ENCODE peak calls at places on chromosome 5, in eight cellular contexts. One of them, this sample, is unnamed. For H3K4me1, the result is how much of the 10 kb centered on the place peaks cover.

GRCh38 chr5:178388381-178389030 is 155.9 kb upstream of the PHYKPL start:
- DNase-seq in tibial nerve: no peak
- DNase-seq in CD8-positive, alpha-beta T cell: no peak
- DNase-seq in mucosa of descending colon: peak
- DNase-seq in stomach: peak
- DNase-seq in transverse colon: peak
- DNase-seq in breast epithelium: no peak
- DNase-seq in kidney: peak
- DNase-seq in this sample: no peak

GRCh38 chr5:157121709-157122108 is 12.9 kb upstream of the HAVCR2 start:
- DNase-seq in kidney: no peak
- DNase-seq in mucosa of descending colon: no peak
- DNase-seq in tibial nerve: no peak
- DNase-seq in stomach: no peak
- DNase-seq in CD8-positive, alpha-beta T cell: no peak
- DNase-seq in transverse colon: no peak
- DNase-seq in breast epithelium: no peak
- DNase-seq in this sample: no peak

GRCh38 chr5:24633705-24634325 is 11.0 kb downstream of the CDH10 start:
- DNase-seq in tibial nerve: no peak
- DNase-seq in kidney: no peak
- DNase-seq in breast epithelium: no peak
- DNase-seq in transverse colon: no peak
- DNase-seq in stomach: no peak
- DNase-seq in mucosa of descending colon: no peak
- DNase-seq in CD8-positive, alpha-beta T cell: no peak
- DNase-seq in this sample: no peak

GRCh38 chr5:65184780-65185179 is 296.9 kb downstream of the ADAMTS6 start:
- DNase-seq in transverse colon: no peak
- DNase-seq in mucosa of descending colon: no peak
- DNase-seq in CD8-positive, alpha-beta T cell: no peak
- DNase-seq in kidney: no peak
- DNase-seq in stomach: no peak
- DNase-seq in tibial nerve: no peak
- DNase-seq in breast epithelium: no peak
- DNase-seq in this sample: no peak

GRCh38 chr5:84218546-84218945 is 166.1 kb downstream of the EDIL3 start:
- DNase-seq in transverse colon: no peak
- DNase-seq in kidney: no peak
- DNase-seq in tibial nerve: no peak
- DNase-seq in breast epithelium: no peak
- DNase-seq in mucosa of descending colon: no peak
- DNase-seq in stomach: no peak
- DNase-seq in CD8-positive, alpha-beta T cell: no peak
- DNase-seq in this sample: no peak

GRCh38 chr5:34490501-34491250 is 165.5 kb upstream of the RAI14 start:
- DNase-seq in mucosa of descending colon: no peak
- DNase-seq in CD8-positive, alpha-beta T cell: no peak
- DNase-seq in stomach: no peak
- DNase-seq in tibial nerve: no peak
- DNase-seq in transverse colon: no peak
- DNase-seq in breast epithelium: no peak
- DNase-seq in kidney: no peak
- DNase-seq in this sample: no peak

GRCh38 chr5:142798099-142798768 is 28.1 kb downstream of the ARHGAP26 start:
- DNase-seq in kidney: no peak
- DNase-seq in stomach: no peak
- DNase-seq in tibial nerve: no peak
- DNase-seq in transverse colon: no peak
- DNase-seq in mucosa of descending colon: no peak
- DNase-seq in breast epithelium: no peak
- DNase-seq in CD8-positive, alpha-beta T cell: no peak
- DNase-seq in this sample: no peak

GRCh38 chr5:67266654-67267350 is 70.2 kb upstream of the CD180 start:
- DNase-seq in breast epithelium: no peak
- DNase-seq in transverse colon: no peak
- DNase-seq in tibial nerve: no peak
- DNase-seq in kidney: no peak
- DNase-seq in mucosa of descending colon: no peak
- DNase-seq in stomach: no peak
- DNase-seq in CD8-positive, alpha-beta T cell: no peak
- DNase-seq in this sample: no peak

GRCh38 chr5:178297751-178298150 is 65.1 kb upstream of the PHYKPL start:
- DNase-seq in tibial nerve: no peak
- DNase-seq in mucosa of descending colon: no peak
- DNase-seq in stomach: no peak
- DNase-seq in breast epithelium: no peak
- DNase-seq in CD8-positive, alpha-beta T cell: no peak
- DNase-seq in kidney: peak
- DNase-seq in transverse colon: no peak
- DNase-seq in this sample: peak

GRCh38 chr5:115888027-115888426 is 46.3 kb downstream of the AP3S1 start:
- DNase-seq in transverse colon: no peak
- DNase-seq in stomach: no peak
- DNase-seq in tibial nerve: no peak
- DNase-seq in kidney: no peak
- DNase-seq in CD8-positive, alpha-beta T cell: no peak
- DNase-seq in breast epithelium: no peak
- DNase-seq in mucosa of descending colon: no peak
- DNase-seq in this sample: no peak

GRCh38 chr5:150034677-150035076 is 34.1 kb downstream of the HMGXB3 start:
- DNase-seq in stomach: no peak
- DNase-seq in mucosa of descending colon: no peak
- DNase-seq in breast epithelium: no peak
- DNase-seq in CD8-positive, alpha-beta T cell: no peak
- DNase-seq in tibial nerve: no peak
- DNase-seq in transverse colon: no peak
- DNase-seq in kidney: no peak
- DNase-seq in this sample: no peak

GRCh38 chr5:125180222-125180621 is 433.8 kb upstream of the ZNF608 start:
- DNase-seq in CD8-positive, alpha-beta T cell: no peak
- DNase-seq in tibial nerve: no peak
- DNase-seq in mucosa of descending colon: no peak
- DNase-seq in transverse colon: no peak
- DNase-seq in kidney: no peak
- DNase-seq in stomach: no peak
- DNase-seq in breast epithelium: no peak
- DNase-seq in this sample: no peak

GRCh38 chr5:80122599-80122998 is 87.5 kb downstream of the THBS4 start:
- DNase-seq in kidney: no peak
- DNase-seq in breast epithelium: no peak
- DNase-seq in stomach: no peak
- DNase-seq in CD8-positive, alpha-beta T cell: no peak
- DNase-seq in tibial nerve: no peak
- DNase-seq in mucosa of descending colon: no peak
- DNase-seq in transverse colon: no peak
- DNase-seq in this sample: no peak

GRCh38 chr5:93088566-93088965 is 492.5 kb downstream of the NR2F1-AS1 start:
- DNase-seq in stomach: no peak
- DNase-seq in CD8-positive, alpha-beta T cell: no peak
- DNase-seq in tibial nerve: no peak
- DNase-seq in mucosa of descending colon: no peak
- DNase-seq in transverse colon: no peak
- DNase-seq in kidney: no peak
- DNase-seq in breast epithelium: no peak
- DNase-seq in this sample: no peak

GRCh38 chr5:179166886-179167841 is 107.0 kb downstream of the ZNF354C start:
- DNase-seq in stomach: peak
- DNase-seq in kidney: peak
- DNase-seq in tibial nerve: no peak
- DNase-seq in transverse colon: peak
- DNase-seq in mucosa of descending colon: no peak
- DNase-seq in breast epithelium: no peak
- DNase-seq in CD8-positive, alpha-beta T cell: peak
- DNase-seq in this sample: peak

GRCh38 chr5:111408817-111409216 is 103.5 kb downstream of the STARD4 start:
- DNase-seq in kidney: no peak
- DNase-seq in transverse colon: no peak
- DNase-seq in CD8-positive, alpha-beta T cell: no peak
- DNase-seq in breast epithelium: no peak
- DNase-seq in stomach: no peak
- DNase-seq in tibial nerve: no peak
- DNase-seq in mucosa of descending colon: no peak
- DNase-seq in this sample: no peak

GRCh38 chr5:122985954-122986721 is 50.4 kb downstream of the PPIC start:
- DNase-seq in stomach: no peak
- DNase-seq in transverse colon: no peak
- DNase-seq in kidney: no peak
- DNase-seq in CD8-positive, alpha-beta T cell: no peak
- DNase-seq in tibial nerve: no peak
- DNase-seq in mucosa of descending colon: no peak
- DNase-seq in breast epithelium: no peak
- DNase-seq in this sample: no peak

GRCh38 chr5:95382843-95383242 is 8.3 kb upstream of the FAM81B start:
- DNase-seq in CD8-positive, alpha-beta T cell: no peak
- DNase-seq in breast epithelium: no peak
- DNase-seq in mucosa of descending colon: no peak
- DNase-seq in kidney: no peak
- DNase-seq in transverse colon: no peak
- DNase-seq in stomach: no peak
- DNase-seq in tibial nerve: no peak
- DNase-seq in this sample: no peak

DNA sequence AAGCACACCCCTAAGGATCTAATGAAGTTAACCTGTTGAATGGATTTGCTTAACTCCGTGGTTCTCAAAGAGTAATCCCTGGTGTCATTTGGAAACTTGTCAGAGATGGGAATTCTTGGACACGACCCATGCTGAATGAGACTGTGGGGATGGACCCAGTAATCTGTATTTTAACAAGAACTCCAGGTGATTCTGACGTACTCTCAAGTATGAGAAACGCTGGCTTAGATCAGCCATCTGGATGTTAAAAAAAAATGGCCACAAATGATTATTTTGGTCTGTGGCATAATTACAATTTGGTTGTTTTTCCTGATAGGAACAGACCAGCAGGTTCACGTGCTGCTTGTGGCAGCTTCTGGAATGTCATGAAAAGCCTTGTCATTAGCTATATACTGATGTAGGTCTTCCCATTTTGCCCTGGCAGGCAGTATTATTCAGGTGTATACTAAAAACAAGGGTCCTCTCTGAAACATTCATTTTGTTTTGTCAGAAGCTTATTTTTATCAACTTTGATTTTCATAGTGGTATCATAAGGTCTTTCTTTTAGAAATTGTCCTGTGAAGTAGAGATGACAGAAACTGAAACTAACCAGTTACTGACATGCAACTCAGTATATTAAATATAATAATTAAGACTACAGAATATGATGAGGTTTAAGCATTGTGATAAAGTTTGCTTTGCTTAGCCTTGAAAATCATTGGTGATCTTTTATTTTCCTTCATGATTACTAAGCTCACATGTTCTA is 15.4 kb downstream of the CPEB4 start:
- DNase-seq in mucosa of descending colon: no peak
- DNase-seq in kidney: no peak
- DNase-seq in CD8-positive, alpha-beta T cell: no peak
- DNase-seq in transverse colon: no peak
- DNase-seq in tibial nerve: no peak
- DNase-seq in breast epithelium: no peak
- DNase-seq in stomach: no peak
- DNase-seq in this sample: no peak
- H3K4me1 ChIP-seq in mucosa of descending colon: under half
- H3K4me1 ChIP-seq in kidney: under half
- H3K4me1 ChIP-seq in CD8-positive, alpha-beta T cell: under half
- H3K4me1 ChIP-seq in transverse colon: under half
- H3K4me1 ChIP-seq in tibial nerve: half or more
- H3K4me1 ChIP-seq in breast epithelium: under half
- H3K4me1 ChIP-seq in stomach: under half
- H3K4me1 ChIP-seq in this sample: half or more

GRCh38 chr5:33381243-33381642 is 59.5 kb upstream of the TARS1 start:
- DNase-seq in mucosa of descending colon: no peak
- DNase-seq in kidney: no peak
- DNase-seq in CD8-positive, alpha-beta T cell: no peak
- DNase-seq in stomach: no peak
- DNase-seq in tibial nerve: no peak
- DNase-seq in transverse colon: no peak
- DNase-seq in breast epithelium: no peak
- DNase-seq in this sample: no peak

GRCh38 chr5:33375900-33376299 is 64.9 kb upstream of the TARS1 start:
- DNase-seq in breast epithelium: no peak
- DNase-seq in stomach: no peak
- DNase-seq in transverse colon: no peak
- DNase-seq in mucosa of descending colon: no peak
- DNase-seq in kidney: no peak
- DNase-seq in tibial nerve: no peak
- DNase-seq in CD8-positive, alpha-beta T cell: no peak
- DNase-seq in this sample: no peak

DNA sequence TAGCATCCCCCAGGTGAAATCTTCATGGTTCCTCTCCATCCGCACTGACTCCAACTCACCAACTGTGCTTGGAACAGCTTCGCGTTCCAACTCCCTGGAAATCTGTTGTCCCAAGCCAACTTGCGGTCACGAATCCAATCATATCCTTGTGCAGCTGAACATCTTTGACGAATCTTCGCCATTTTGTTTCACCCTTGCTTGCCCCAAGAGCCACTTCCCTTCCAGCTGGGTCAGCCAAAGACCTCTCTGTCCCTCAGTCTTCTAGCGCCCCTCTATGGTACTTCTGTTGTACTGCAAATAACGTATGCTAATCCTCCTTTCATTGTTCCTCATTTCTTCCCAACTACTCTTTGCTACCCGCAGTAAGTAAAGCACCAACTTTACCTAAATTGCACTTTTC is 61.0 kb upstream of the TARS1 start:
- DNase-seq in kidney: no peak
- DNase-seq in stomach: no peak
- DNase-seq in tibial nerve: no peak
- DNase-seq in CD8-positive, alpha-beta T cell: no peak
- DNase-seq in breast epithelium: no peak
- DNase-seq in mucosa of descending colon: no peak
- DNase-seq in transverse colon: no peak
- DNase-seq in this sample: no peak
- TF ChIP-seq CTCF in kidney: peak
- TF ChIP-seq CTCF in stomach: no peak
- TF ChIP-seq CTCF in tibial nerve: peak
- TF ChIP-seq CTCF in CD8-positive, alpha-beta T cell: no peak
- TF ChIP-seq CTCF in breast epithelium: no peak
- TF ChIP-seq CTCF in mucosa of descending colon: no peak
- TF ChIP-seq CTCF in transverse colon: peak
- TF ChIP-seq CTCF in this sample: peak

GRCh38 chr5:159041754-159042153 is 58.0 kb downstream of the EBF1 start:
- DNase-seq in stomach: no peak
- DNase-seq in tibial nerve: no peak
- DNase-seq in kidney: no peak
- DNase-seq in mucosa of descending colon: no peak
- DNase-seq in CD8-positive, alpha-beta T cell: no peak
- DNase-seq in transverse colon: no peak
- DNase-seq in breast epithelium: no peak
- DNase-seq in this sample: no peak
- H3K4me1 ChIP-seq in stomach: under half
- H3K4me1 ChIP-seq in tibial nerve: under half
- H3K4me1 ChIP-seq in kidney: under half
- H3K4me1 ChIP-seq in mucosa of descending colon: under half
- H3K4me1 ChIP-seq in CD8-positive, alpha-beta T cell: under half
- H3K4me1 ChIP-seq in transverse colon: under half
- H3K4me1 ChIP-seq in breast epithelium: under half
- H3K4me1 ChIP-seq in this sample: under half

DNA sequence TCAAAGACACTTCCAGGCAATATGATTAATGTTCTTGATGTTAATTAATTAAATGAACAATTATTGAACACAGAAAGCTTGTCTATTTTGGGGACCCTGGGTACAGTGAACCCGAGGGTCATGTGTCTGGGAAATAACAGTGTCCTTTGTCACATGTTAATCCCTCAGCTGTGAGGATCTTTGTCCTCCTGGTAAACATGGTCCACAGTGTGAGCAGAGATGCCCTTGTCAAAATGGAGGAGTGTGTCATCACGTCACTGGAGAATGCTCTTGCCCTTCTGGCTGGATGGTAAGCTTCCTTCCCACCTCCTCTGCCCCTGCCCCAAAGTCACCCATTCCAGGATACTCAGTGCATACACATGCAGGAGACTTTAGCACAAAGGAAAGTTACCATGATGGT is 107.9 kb downstream of the MEGF10 start:
- DNase-seq in CD8-positive, alpha-beta T cell: no peak
- DNase-seq in transverse colon: no peak
- DNase-seq in tibial nerve: no peak
- DNase-seq in stomach: no peak
- DNase-seq in mucosa of descending colon: no peak
- DNase-seq in breast epithelium: no peak
- DNase-seq in kidney: no peak
- DNase-seq in this sample: no peak
- TF ChIP-seq CTCF in CD8-positive, alpha-beta T cell: no peak
- TF ChIP-seq CTCF in transverse colon: no peak
- TF ChIP-seq CTCF in tibial nerve: no peak
- TF ChIP-seq CTCF in stomach: no peak
- TF ChIP-seq CTCF in mucosa of descending colon: no peak
- TF ChIP-seq CTCF in breast epithelium: no peak
- TF ChIP-seq CTCF in kidney: no peak
- TF ChIP-seq CTCF in this sample: no peak